ENCODE peak calls at places on chromosome 3, in eight cellular contexts. Q is ascending aorta, F is left lung, X is MM.1S, C is ovary, G is cardiac muscle cell, V is hepatocyte, J is heart right ventricle. W is an unnamed sample.

GRCh38 chr3:75001330-75001729 is 386.9 kb upstream of the CNTN3 start:
- DNase-seq in X (peak; percentile 28), F (no peak), J (no peak), Q (no peak), C (no peak), G (peak; percentile 1), V (no peak), W (no peak)

GRCh38 chr3:63351159-63352007 is 73.3 kb downstream of the SYNPR start:
- DNase-seq in V (peak; percentile 79), G (peak; percentile 79), Q (no peak), J (no peak), F (no peak), C (no peak), X (peak; percentile 66), W (no peak)

GRCh38 chr3:77456881-77457280 is 417.0 kb downstream of the ROBO2 start:
- DNase-seq in V (no peak), F (no peak), Q (no peak), J (no peak), X (no peak), C (no peak), G (no peak), W (no peak)

GRCh38 chr3:162224736-162225135 is 728.1 kb downstream of the OTOL1 start:
- DNase-seq in J (no peak), F (no peak), Q (no peak), V (no peak), X (no peak), G (peak; percentile 26), C (no peak), W (no peak)

GRCh38 chr3:123385072-123385471 is 63.8 kb downstream of the ADCY5 start:
- DNase-seq in C (peak; percentile 64), G (peak; percentile 18), J (peak; percentile 75), F (no peak), V (no peak), X (no peak), Q (peak; percentile 86), W (no peak)

GRCh38 chr3:77055841-77056341 is 16.0 kb downstream of the ROBO2 start:
- DNase-seq in G (no peak), V (peak; percentile 22), X (no peak), Q (no peak), F (no peak), C (no peak), J (no peak), W (no peak)

GRCh38 chr3:191499307-191500125 is 38.6 kb downstream of the PYDC2 start:
- DNase-seq in X (no peak), C (peak; percentile 56), F (no peak), Q (no peak), J (peak; percentile 6), V (peak; percentile 35), G (peak; percentile 58), W (no peak)

GRCh38 chr3:161977063-161977462 is 480.5 kb downstream of the OTOL1 start:
- DNase-seq in Q (no peak), F (no peak), J (no peak), X (peak; percentile 80), C (no peak), V (no peak), G (no peak), W (no peak)

GRCh38 chr3:42369304-42369703 is 41.1 kb downstream of the LYZL4 start:
- DNase-seq in C (no peak), F (peak; percentile 44), G (no peak), J (peak; percentile 57), V (peak; percentile 55), X (no peak), Q (peak; percentile 65), W (no peak)

GRCh38 chr3:32856355-32856889 is 38.6 kb downstream of the TRIM71 start:
- DNase-seq in F (peak; percentile 59), X (no peak), J (no peak), V (no peak), Q (no peak), C (no peak), G (no peak), W (no peak)

GRCh38 chr3:139762307-139762706 is 84.5 kb upstream of the NMNAT3 start:
- DNase-seq in C (no peak), J (no peak), X (no peak), V (no peak), Q (no peak), F (no peak), G (no peak), W (no peak)

GRCh38 chr3:136960838-136961836 is 3.4 kb downstream of the IL20RB start:
- DNase-seq in X (no peak), G (no peak), C (no peak), J (no peak), F (no peak), Q (no peak), V (no peak), W (no peak)

GRCh38 chr3:118688396-118688884 is 346.2 kb downstream of the IGSF11 start:
- DNase-seq in F (no peak), Q (no peak), C (no peak), G (no peak), X (no peak), V (peak; percentile 38), J (no peak), W (no peak)
- H3K27me3 ChIP-seq in F (no peaks in the 10 kb centered on the region), Q (no peaks in the 10 kb centered on the region), C (no peaks in the 10 kb centered on the region), G (no peaks in the 10 kb centered on the region), X (no peaks in the 10 kb centered on the region), V (no peaks in the 10 kb centered on the region), J (no peaks in the 10 kb centered on the region), W (no peaks in the 10 kb centered on the region)

DNA sequence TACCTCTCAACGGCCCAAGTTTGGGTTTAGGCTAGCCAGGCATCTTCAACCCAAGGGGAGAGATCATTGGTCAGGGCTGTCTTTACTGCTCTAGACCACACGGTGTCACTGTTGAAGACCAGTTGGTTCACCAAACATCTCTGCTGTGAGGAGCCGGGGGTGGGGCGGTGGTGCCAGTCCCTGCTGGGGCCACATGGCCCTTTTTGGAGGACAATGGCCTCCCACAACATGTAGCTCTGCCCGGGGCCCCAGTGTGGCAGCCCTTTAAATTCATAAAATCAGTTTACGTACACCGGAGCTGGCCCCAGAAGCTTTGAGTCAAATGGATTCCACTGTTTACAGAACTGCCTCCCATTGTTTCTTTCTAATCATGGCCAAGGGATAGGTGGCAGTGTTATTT is 19.1 kb upstream of the TM4SF18 start:
- DNase-seq in J (peak; percentile 48), G (peak; percentile 74), C (peak; percentile 53), X (peak; percentile 56), V (peak; percentile 74), Q (no peak), F (peak; percentile 63), W (no peak)
- TF ChIP-seq CTCF in J (peak; percentile 65), G (peak; percentile 80), C (peak; percentile 54), X (peak; percentile 76), V (peak; percentile 65), Q (peak; percentile 63), F (peak; percentile 53), W (peak; percentile 72)

GRCh38 chr3:128486692-128487537 is 6.1 kb downstream of the GATA2 start:
- DNase-seq in C (no peak), V (no peak), G (peak; percentile 61), Q (no peak), J (no peak), X (no peak), F (no peak), W (no peak)

GRCh38 chr3:128484404-128485282 is 8.4 kb downstream of the GATA2 start:
- DNase-seq in G (no peak), X (no peak), J (no peak), Q (no peak), V (no peak), F (no peak), C (no peak), W (no peak)

GRCh38 chr3:128485283-128486156 is 7.5 kb downstream of the GATA2 start:
- DNase-seq in G (no peak), X (no peak), Q (no peak), V (no peak), J (no peak), F (no peak), C (no peak), W (no peak)

GRCh38 chr3:128487538-128487812 is 5.5 kb downstream of the GATA2 start:
- DNase-seq in F (no peak), Q (no peak), J (no peak), X (no peak), V (no peak), C (no peak), G (no peak), W (no peak)

GRCh38 chr3:128486157-128486691 is 6.8 kb downstream of the GATA2 start:
- DNase-seq in Q (no peak), J (no peak), C (no peak), F (no peak), V (no peak), X (no peak), G (no peak), W (no peak)
- H3K27me3 ChIP-seq in Q (peaks cover 64% of the 10 kb centered on the region), J (peaks cover 94% of the 10 kb centered on the region), C (peaks cover 6% of the 10 kb centered on the region), F (peaks cover 100% of the 10 kb centered on the region), V (peaks cover 89% of the 10 kb centered on the region), X (peaks cover 100% of the 10 kb centered on the region), G (peaks cover 93% of the 10 kb centered on the region), W (peaks cover 94% of the 10 kb centered on the region)

GRCh38 chr3:170180952-170181876 is at the start of gene PHC3:
- DNase-seq in C (peak; percentile 95), J (peak; percentile 95), F (peak; percentile 93), X (peak; percentile 95), V (peak; percentile 96), Q (peak; percentile 97), G (peak; percentile 93), W (peak; percentile 75)
- TF ChIP-seq CTCF in C (peak; percentile 47), J (no peak), F (no peak), X (no peak), V (peak; percentile 5), Q (no peak), G (no peak), W (no peak)

GRCh38 chr3:134377896-134378295 is 3.6 kb upstream of the AMOTL2 start:
- DNase-seq in F (no peak), X (no peak), G (no peak), J (no peak), Q (peak; percentile 45), V (no peak), C (no peak), W (no peak)
- H3K27me3 ChIP-seq in F (peaks cover 30% of the 10 kb centered on the region), X (peaks cover 37% of the 10 kb centered on the region), G (no peaks in the 10 kb centered on the region), J (no peaks in the 10 kb centered on the region), Q (no peaks in the 10 kb centered on the region), V (no peaks in the 10 kb centered on the region), C (no peaks in the 10 kb centered on the region), W (no peaks in the 10 kb centered on the region)

GRCh38 chr3:46908294-46908985 is 30.9 kb downstream of the PTH1R start:
- DNase-seq in J (no peak), V (no peak), F (peak; percentile 29), X (no peak), Q (peak; percentile 69), C (peak; percentile 65), G (peak; percentile 88), W (no peak)
- TF ChIP-seq CTCF in J (no peak), V (peak; percentile 21), F (no peak), X (no peak), Q (no peak), C (no peak), G (peak; percentile 52), W (no peak)

W was measured in gastrocnemius medialis.